ENCODE peak calls at places on chromosomes 7 and 10, in nine cellular contexts. M is HepG2, T is suprapubic skin, A is small intestine, D is H1, K is neuronal stem cell, N is mucosa of descending colon, H is body of pancreas, W is A549. U is an unnamed sample. For H3K9me3, the result is how much of the 10 kb centered on the place peaks cover.

GRCh38 chr10:119652361-119652760 is 1.2 kb downstream of the BAG3 start:
- DNase-seq in M (peak), T (no peak), A (peak), D (no peak), K (no peak), N (peak), H (no peak), W (peak), U (peak)

GRCh38 chr10:100006241-100006886 is 3.4 kb downstream of the DNMBP start:
- DNase-seq in M (peak), T (no peak), A (no peak), D (no peak), K (no peak), N (no peak), H (no peak), W (peak), U (no peak)

GRCh38 chr10:70974351-70974901 is 86.1 kb upstream of the PCBD1 start:
- DNase-seq in M (no peak), T (no peak), A (no peak), D (no peak), K (no peak), N (no peak), H (no peak), W (no peak), U (no peak)

GRCh38 chr10:64503429-64503828 is 982.2 kb downstream of the REEP3 start:
- DNase-seq in M (no peak), T (no peak), A (no peak), D (no peak), K (no peak), N (no peak), H (no peak), W (no peak), U (no peak)

GRCh38 chr7:13262929-13263530 is 575.6 kb downstream of the ARL4A start:
- DNase-seq in M (peak), T (no peak), A (peak), D (no peak), K (peak), N (no peak), H (no peak), W (peak), U (no peak)

GRCh38 chr10:76352300-76352699 is 920.9 kb downstream of the LRMDA start:
- DNase-seq in M (no peak), T (no peak), A (no peak), D (no peak), K (no peak), N (no peak), H (no peak), W (peak), U (no peak)

GRCh38 chr7:93435791-93436190 is 138.7 kb downstream of the CALCR start:
- DNase-seq in M (no peak), T (no peak), A (no peak), D (no peak), K (no peak), N (no peak), H (no peak), W (no peak), U (no peak)

GRCh38 chr7:108525327-108525984 is 479 bp downstream of the PNPLA8 start:
- DNase-seq in M (peak), T (no peak), A (peak), D (peak), K (no peak), N (no peak), H (peak), W (peak), U (no peak)

GRCh38 chr7:14717711-14718304 is 184.7 kb downstream of the DGKB start:
- DNase-seq in M (no peak), T (no peak), A (no peak), D (no peak), K (no peak), N (no peak), H (no peak), W (no peak), U (no peak)

GRCh38 chr10:130361351-130362105 is 225.3 kb downstream of the GLRX3 start:
- DNase-seq in M (no peak), T (no peak), A (no peak), D (no peak), K (no peak), N (no peak), H (no peak), W (no peak), U (no peak)

GRCh38 chr10:130362308-130362761 is 226.1 kb downstream of the GLRX3 start:
- DNase-seq in M (no peak), T (no peak), A (no peak), D (no peak), K (no peak), N (no peak), H (no peak), W (no peak), U (no peak)

GRCh38 chr10:130364631-130365030 is 228.4 kb downstream of the GLRX3 start:
- DNase-seq in M (no peak), T (no peak), A (no peak), D (no peak), K (no peak), N (no peak), H (no peak), W (no peak), U (no peak)

GRCh38 chr10:130363051-130363450 is 226.9 kb downstream of the GLRX3 start:
- DNase-seq in M (no peak), T (no peak), A (no peak), D (no peak), K (no peak), N (no peak), H (no peak), W (no peak), U (no peak)

DNA sequence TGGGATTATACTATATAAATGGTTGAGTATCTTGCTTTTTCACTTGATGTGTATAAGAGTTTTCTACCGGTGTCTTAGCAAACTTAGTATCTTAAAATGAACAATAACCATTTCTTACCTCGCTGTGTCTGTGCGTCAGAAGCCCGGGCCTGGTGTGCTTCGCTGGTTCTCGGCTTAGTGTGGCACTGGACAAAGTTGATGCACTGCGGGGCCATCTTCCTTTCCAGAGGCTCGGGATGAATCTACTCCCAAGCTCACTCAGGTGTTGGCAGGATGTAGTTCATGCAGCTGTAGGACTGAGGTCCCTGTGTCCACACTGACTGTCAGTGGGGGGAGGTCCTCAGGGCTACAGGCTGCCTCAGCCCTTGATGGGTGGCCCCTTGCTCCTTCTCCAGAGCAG is 227.7 kb downstream of the GLRX3 start:
- DNase-seq in M (no peak), T (no peak), A (no peak), D (no peak), K (no peak), N (no peak), H (no peak), W (no peak), U (no peak)
- H3K9me3 ChIP-seq in M (under half), T (under half), A (under half), D (under half), K (under half), N (under half), H (under half), W (under half), U (under half)

DNA sequence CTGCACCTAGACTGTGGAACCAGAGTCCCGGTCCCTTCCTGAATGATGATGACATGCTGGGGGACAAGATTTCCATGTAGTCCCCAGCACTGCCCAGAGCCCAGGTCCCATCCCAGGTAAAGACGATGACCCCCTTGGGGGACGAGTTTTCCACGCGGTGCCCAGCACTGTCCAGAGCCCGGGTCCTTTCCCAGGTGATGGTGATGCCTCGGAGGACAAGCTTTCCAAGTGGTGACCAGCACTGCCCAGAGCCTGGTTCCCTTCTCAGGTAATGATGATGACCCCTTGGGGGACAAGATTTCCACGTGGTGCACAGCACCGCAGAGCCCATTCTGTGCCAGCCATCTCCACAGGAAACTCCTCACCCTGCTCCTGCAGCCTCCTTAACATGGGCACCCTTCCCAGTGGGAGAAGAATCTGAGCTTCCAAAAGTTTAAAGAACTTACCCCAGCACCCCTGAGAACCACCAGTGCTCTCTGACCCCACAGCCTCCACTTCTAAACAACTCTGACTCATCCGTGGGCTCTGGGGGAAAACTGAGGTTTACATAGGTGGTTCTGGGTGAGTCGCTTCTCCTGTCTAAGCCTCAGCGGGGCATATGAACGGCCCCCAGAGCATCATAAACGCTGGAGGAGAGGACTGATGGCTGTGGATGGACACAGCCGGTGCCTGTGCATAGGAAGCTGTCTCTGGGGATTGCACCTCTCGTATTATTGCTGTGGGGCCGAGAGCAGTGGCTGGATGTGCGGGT is 233.2 kb downstream of the TCERG1L start:
- DNase-seq in M (no peak), T (no peak), A (no peak), D (no peak), K (no peak), N (no peak), H (no peak), W (no peak), U (no peak)
- H3K9me3 ChIP-seq in M (under half), T (under half), A (under half), D (under half), K (under half), N (under half), H (under half), W (under half), U (under half)

DNA sequence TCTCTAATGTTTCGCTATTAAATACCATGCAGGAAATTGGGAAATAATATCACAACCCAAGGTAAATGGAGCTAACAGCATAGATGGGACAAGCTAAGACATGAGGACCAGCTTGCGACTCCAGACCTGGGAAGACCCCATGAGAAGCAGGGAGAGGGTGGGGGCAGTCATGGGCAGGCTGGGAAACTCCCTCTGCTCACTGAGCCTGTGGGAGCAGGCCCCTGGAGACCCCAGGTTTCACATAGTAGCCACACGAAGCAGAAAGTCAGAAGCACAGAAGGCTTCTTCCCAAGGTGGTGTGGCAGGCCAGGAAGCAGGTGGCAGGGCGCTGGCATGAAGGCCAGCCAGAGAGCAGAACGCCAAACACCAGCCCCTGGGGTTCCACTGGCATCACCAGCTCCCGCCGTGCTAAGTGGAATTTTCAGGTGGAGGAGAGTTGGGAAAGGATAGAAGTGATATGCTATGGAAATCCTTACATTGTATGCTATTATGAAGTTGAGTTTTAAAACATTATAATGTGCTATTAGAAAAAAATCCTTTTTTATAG is 99.9 kb upstream of the RNF32 start:
- DNase-seq in M (no peak), T (no peak), A (no peak), D (no peak), K (no peak), N (no peak), H (no peak), W (no peak), U (no peak)
- H3K9me3 ChIP-seq in M (under half), T (under half), A (under half), D (under half), K (under half), N (under half), H (under half), W (under half), U (under half)

DNA sequence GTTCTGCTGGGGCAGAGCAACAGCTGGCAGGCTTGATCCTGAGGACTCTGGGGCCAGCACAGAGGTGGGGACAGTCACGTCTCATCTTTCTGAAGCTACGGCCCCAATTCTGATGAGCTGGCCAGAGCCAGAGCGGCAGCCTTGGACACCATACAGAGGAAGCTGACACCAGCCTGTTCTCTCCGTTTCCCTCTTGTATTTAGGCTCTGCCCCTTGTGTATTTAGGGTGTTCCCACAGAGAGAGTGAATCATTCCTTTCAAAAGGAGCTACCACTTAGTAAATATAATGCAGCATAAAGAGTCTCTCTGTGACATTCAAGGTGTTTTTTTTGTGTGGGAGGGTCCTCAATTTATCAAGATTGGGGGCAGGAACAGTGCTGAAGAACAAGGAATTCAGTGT is 109.2 kb downstream of the ZNF248 start:
- DNase-seq in M (no peak), T (no peak), A (no peak), D (no peak), K (no peak), N (no peak), H (no peak), W (no peak), U (no peak)
- H3K9me3 ChIP-seq in M (under half), T (under half), A (under half), D (half or more), K (under half), N (under half), H (under half), W (under half), U (under half)

GRCh38 chr10:29435809-29436501 is 147.1 kb downstream of the LYZL1 start:
- DNase-seq in M (peak), T (no peak), A (no peak), D (no peak), K (no peak), N (no peak), H (no peak), W (no peak), U (no peak)
- H3K9me3 ChIP-seq in M (under half), T (under half), A (under half), D (under half), K (under half), N (under half), H (under half), W (under half), U (under half)

GRCh38 chr7:64320547-64321495 is 7.1 kb downstream of the ZNF736 start:
- DNase-seq in M (no peak), T (no peak), A (no peak), D (no peak), K (no peak), N (no peak), H (no peak), W (no peak), U (no peak)
- H3K9me3 ChIP-seq in M (half or more), T (under half), A (under half), D (under half), K (under half), N (under half), H (under half), W (under half), U (under half)

U was measured in naive thymus-derived CD4-positive, alpha-beta T cell.